ENCODE peak calls at places on chromosome 18, in four cellular contexts. One of them, this sample, is unnamed.

GRCh38 chr18:32714571-32715148 is 58.2 kb downstream of the KLHL14 start:
- DNase-seq in cardiac fibroblast: peak
- DNase-seq in osteoblast: no peak
- DNase-seq in AG10803: peak
- DNase-seq in this sample: peak

GRCh38 chr18:10453885-10454772 is at the start of gene APCDD1:
- DNase-seq in cardiac fibroblast: no peak
- DNase-seq in osteoblast: no peak
- DNase-seq in AG10803: no peak
- DNase-seq in this sample: no peak

GRCh38 chr18:45715212-45715780 is 8.7 kb upstream of the SLC14A1 start:
- DNase-seq in cardiac fibroblast: no peak
- DNase-seq in osteoblast: no peak
- DNase-seq in AG10803: no peak
- DNase-seq in this sample: no peak

GRCh38 chr18:3450358-3451107 is 561 bp downstream of the TGIF1 start:
- DNase-seq in cardiac fibroblast: peak
- DNase-seq in osteoblast: peak
- DNase-seq in AG10803: peak
- DNase-seq in this sample: peak

GRCh38 chr18:37161491-37161890 is 332.6 kb downstream of the KIAA1328 start:
- DNase-seq in cardiac fibroblast: no peak
- DNase-seq in osteoblast: no peak
- DNase-seq in AG10803: no peak
- DNase-seq in this sample: no peak

GRCh38 chr18:79736846-79737245 is 57.2 kb downstream of the CTDP1 start:
- DNase-seq in cardiac fibroblast: no peak
- DNase-seq in osteoblast: no peak
- DNase-seq in AG10803: no peak
- DNase-seq in this sample: no peak

GRCh38 chr18:63850010-63850409 is 37.5 kb upstream of the SERPINB2 start:
- DNase-seq in cardiac fibroblast: peak
- DNase-seq in osteoblast: no peak
- DNase-seq in AG10803: peak
- DNase-seq in this sample: peak

GRCh38 chr18:35463050-35463449 is 34.7 kb downstream of the INO80C start:
- DNase-seq in cardiac fibroblast: peak
- DNase-seq in osteoblast: no peak
- DNase-seq in AG10803: no peak
- DNase-seq in this sample: no peak

GRCh38 chr18:32711862-32712261 is 61.0 kb downstream of the KLHL14 start:
- DNase-seq in cardiac fibroblast: no peak
- DNase-seq in osteoblast: no peak
- DNase-seq in AG10803: no peak
- DNase-seq in this sample: no peak

GRCh38 chr18:3454365-3455089 is 4.6 kb downstream of the TGIF1 start:
- DNase-seq in cardiac fibroblast: peak
- DNase-seq in osteoblast: no peak
- DNase-seq in AG10803: peak
- DNase-seq in this sample: peak

GRCh38 chr18:54117853-54118773 is 106.4 kb downstream of the MBD2 start:
- DNase-seq in cardiac fibroblast: no peak
- DNase-seq in osteoblast: no peak
- DNase-seq in AG10803: peak
- DNase-seq in this sample: no peak

GRCh38 chr18:56861244-56861643 is 210.1 kb downstream of the WDR7 start:
- DNase-seq in cardiac fibroblast: no peak
- DNase-seq in osteoblast: no peak
- DNase-seq in AG10803: no peak
- DNase-seq in this sample: no peak

GRCh38 chr18:44458777-44459176 is 221.9 kb upstream of the SETBP1 start:
- DNase-seq in cardiac fibroblast: peak
- DNase-seq in osteoblast: peak
- DNase-seq in AG10803: peak
- DNase-seq in this sample: no peak

GRCh38 chr18:23585897-23586248 is 433 bp downstream of the NPC1 start:
- DNase-seq in cardiac fibroblast: no peak
- DNase-seq in osteoblast: peak
- DNase-seq in AG10803: no peak
- DNase-seq in this sample: no peak

GRCh38 chr18:32550958-32551357 is 80.3 kb upstream of the GAREM1 start:
- DNase-seq in cardiac fibroblast: no peak
- DNase-seq in osteoblast: no peak
- DNase-seq in AG10803: no peak
- DNase-seq in this sample: no peak

GRCh38 chr18:79948719-79949411 is 2.6 kb downstream of the SLC66A2 start:
- DNase-seq in cardiac fibroblast: no peak
- DNase-seq in osteoblast: no peak
- DNase-seq in AG10803: no peak
- DNase-seq in this sample: no peak

GRCh38 chr18:62249478-62250097 is 62.5 kb downstream of the RELCH start:
- DNase-seq in cardiac fibroblast: peak
- DNase-seq in osteoblast: peak
- DNase-seq in AG10803: peak
- DNase-seq in this sample: peak

GRCh38 chr18:80154293-80154692 is 45.2 kb downstream of the ADNP2 start:
- DNase-seq in cardiac fibroblast: peak
- DNase-seq in osteoblast: peak
- DNase-seq in AG10803: no peak
- DNase-seq in this sample: peak

GRCh38 chr18:60668583-60668982 is 296.0 kb upstream of the MC4R start:
- DNase-seq in cardiac fibroblast: no peak
- DNase-seq in osteoblast: peak
- DNase-seq in AG10803: no peak
- DNase-seq in this sample: no peak

GRCh38 chr18:45628979-45629958 is 14.0 kb downstream of the SLC14A2 start:
- DNase-seq in cardiac fibroblast: peak
- DNase-seq in osteoblast: peak
- DNase-seq in AG10803: peak
- DNase-seq in this sample: no peak

DNA sequence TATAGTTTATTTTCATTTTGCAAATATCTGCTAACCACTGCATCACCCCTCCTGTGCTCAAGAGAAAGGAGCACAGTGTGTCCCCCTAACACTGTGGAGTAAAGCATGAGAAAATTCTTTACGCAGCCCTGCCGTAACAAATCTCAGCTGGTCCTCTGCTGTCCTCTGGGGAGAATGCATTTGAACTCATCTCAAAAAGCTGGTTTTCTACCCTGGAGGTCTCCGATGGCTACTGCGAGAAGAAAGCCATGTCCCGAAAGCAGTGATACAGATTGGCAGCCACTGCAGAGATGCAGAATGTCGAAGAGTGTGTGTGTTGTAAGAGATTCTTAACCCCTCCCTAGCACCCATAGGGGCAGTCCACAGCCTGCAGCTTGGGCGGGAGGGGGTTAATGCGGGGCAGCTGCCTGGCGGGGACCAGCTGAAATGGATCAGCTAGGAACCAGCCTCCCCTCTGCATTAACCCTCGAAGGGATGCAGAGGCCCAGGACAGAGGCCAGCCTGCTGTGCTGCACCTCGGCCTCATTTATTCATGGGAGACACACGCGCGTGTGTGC is 236.0 kb downstream of the ZNF516 start:
- DNase-seq in cardiac fibroblast: no peak
- DNase-seq in osteoblast: no peak
- DNase-seq in AG10803: no peak
- DNase-seq in this sample: no peak
- TF ChIP-seq CTCF in cardiac fibroblast: no peak
- TF ChIP-seq CTCF in osteoblast: no peak
- TF ChIP-seq CTCF in AG10803: no peak
- TF ChIP-seq CTCF in this sample: no peak

GRCh38 chr18:28109781-28110460 is 67.0 kb downstream of the CDH2 start:
- DNase-seq in cardiac fibroblast: peak
- DNase-seq in osteoblast: no peak
- DNase-seq in AG10803: peak
- DNase-seq in this sample: no peak

GRCh38 chr18:28114472-28114871 is 62.5 kb downstream of the CDH2 start:
- DNase-seq in cardiac fibroblast: peak
- DNase-seq in osteoblast: no peak
- DNase-seq in AG10803: peak
- DNase-seq in this sample: no peak

GRCh38 chr18:28113271-28114023 is 63.5 kb downstream of the CDH2 start:
- DNase-seq in cardiac fibroblast: peak
- DNase-seq in osteoblast: no peak
- DNase-seq in AG10803: no peak
- DNase-seq in this sample: no peak

GRCh38 chr18:28110924-28111323 is 66.0 kb downstream of the CDH2 start:
- DNase-seq in cardiac fibroblast: no peak
- DNase-seq in osteoblast: no peak
- DNase-seq in AG10803: no peak
- DNase-seq in this sample: no peak

GRCh38 chr18:28112056-28112470 is 64.9 kb downstream of the CDH2 start:
- DNase-seq in cardiac fibroblast: peak
- DNase-seq in osteoblast: no peak
- DNase-seq in AG10803: peak
- DNase-seq in this sample: no peak
- H3K4me3 ChIP-seq in cardiac fibroblast: no peak
- H3K4me3 ChIP-seq in osteoblast: peak
- H3K4me3 ChIP-seq in AG10803: peak
- H3K4me3 ChIP-seq in this sample: no peak

GRCh38 chr18:48605408-48605845 is 66.6 kb downstream of the CTIF start:
- DNase-seq in cardiac fibroblast: peak
- DNase-seq in osteoblast: no peak
- DNase-seq in AG10803: no peak
- DNase-seq in this sample: peak
- TF ChIP-seq CTCF in cardiac fibroblast: peak
- TF ChIP-seq CTCF in osteoblast: peak
- TF ChIP-seq CTCF in AG10803: no peak
- TF ChIP-seq CTCF in this sample: peak

DNA sequence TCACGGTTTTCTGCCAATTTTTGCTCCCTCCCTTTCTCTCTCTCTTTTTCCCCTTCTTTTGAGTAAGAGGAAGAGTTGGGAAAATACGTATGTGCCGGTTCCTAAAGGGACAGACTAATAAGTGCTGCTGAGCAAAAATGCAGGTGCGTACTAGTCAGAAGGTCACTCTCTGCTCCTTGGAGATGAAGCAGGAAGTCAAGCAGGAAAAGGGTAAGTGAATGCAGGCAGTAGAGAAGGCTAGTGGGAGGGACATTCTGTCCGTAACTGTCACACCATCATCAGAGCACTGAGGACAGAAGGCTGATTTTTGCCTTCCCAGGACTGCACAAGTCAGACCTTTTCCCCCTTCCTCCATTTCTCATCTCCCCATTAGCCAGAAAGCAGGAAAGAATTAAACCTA is 105.7 kb downstream of the CDH2 start:
- DNase-seq in cardiac fibroblast: no peak
- DNase-seq in osteoblast: no peak
- DNase-seq in AG10803: no peak
- DNase-seq in this sample: no peak
- H3K4me3 ChIP-seq in cardiac fibroblast: no peak
- H3K4me3 ChIP-seq in osteoblast: no peak
- H3K4me3 ChIP-seq in AG10803: no peak
- H3K4me3 ChIP-seq in this sample: no peak

GRCh38 chr18:26960901-26961300 is 95.4 kb upstream of the AQP4 start:
- DNase-seq in cardiac fibroblast: peak
- DNase-seq in osteoblast: no peak
- DNase-seq in AG10803: no peak
- DNase-seq in this sample: no peak

GRCh38 chr18:26965206-26965605 is 99.7 kb upstream of the AQP4 start:
- DNase-seq in cardiac fibroblast: no peak
- DNase-seq in osteoblast: no peak
- DNase-seq in AG10803: no peak
- DNase-seq in this sample: no peak

GRCh38 chr18:26961805-26962204 is 96.3 kb upstream of the AQP4 start:
- DNase-seq in cardiac fibroblast: no peak
- DNase-seq in osteoblast: no peak
- DNase-seq in AG10803: no peak
- DNase-seq in this sample: no peak

DNA sequence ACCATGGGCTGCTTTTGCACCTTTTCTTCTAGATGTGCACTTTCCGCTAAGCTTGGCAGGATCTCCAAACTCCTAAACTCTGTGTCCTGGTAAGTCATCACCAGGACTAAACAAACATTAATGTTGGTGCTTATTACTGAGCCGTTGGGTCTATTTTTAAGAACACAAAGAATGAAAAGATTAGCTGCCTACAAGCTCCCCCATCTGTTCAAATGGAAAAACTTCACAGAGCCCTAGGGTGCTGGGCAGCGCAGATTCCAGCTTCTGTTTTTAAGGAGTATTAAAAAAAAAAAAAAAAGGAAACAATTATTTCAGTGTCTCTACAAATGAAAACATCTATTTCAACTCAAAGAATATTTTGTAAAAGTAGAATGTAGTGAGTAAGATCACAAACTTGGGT is 97.8 kb upstream of the AQP4 start:
- DNase-seq in cardiac fibroblast: peak
- DNase-seq in osteoblast: no peak
- DNase-seq in AG10803: no peak
- DNase-seq in this sample: no peak
- TF ChIP-seq CTCF in cardiac fibroblast: no peak
- TF ChIP-seq CTCF in osteoblast: no peak
- TF ChIP-seq CTCF in AG10803: no peak
- TF ChIP-seq CTCF in this sample: no peak

GRCh38 chr18:58911766-58912165 is 47.1 kb downstream of the ZNF532 start:
- DNase-seq in cardiac fibroblast: peak
- DNase-seq in osteoblast: no peak
- DNase-seq in AG10803: no peak
- DNase-seq in this sample: peak
- H3K4me3 ChIP-seq in cardiac fibroblast: peak
- H3K4me3 ChIP-seq in osteoblast: no peak
- H3K4me3 ChIP-seq in AG10803: no peak
- H3K4me3 ChIP-seq in this sample: no peak

DNA sequence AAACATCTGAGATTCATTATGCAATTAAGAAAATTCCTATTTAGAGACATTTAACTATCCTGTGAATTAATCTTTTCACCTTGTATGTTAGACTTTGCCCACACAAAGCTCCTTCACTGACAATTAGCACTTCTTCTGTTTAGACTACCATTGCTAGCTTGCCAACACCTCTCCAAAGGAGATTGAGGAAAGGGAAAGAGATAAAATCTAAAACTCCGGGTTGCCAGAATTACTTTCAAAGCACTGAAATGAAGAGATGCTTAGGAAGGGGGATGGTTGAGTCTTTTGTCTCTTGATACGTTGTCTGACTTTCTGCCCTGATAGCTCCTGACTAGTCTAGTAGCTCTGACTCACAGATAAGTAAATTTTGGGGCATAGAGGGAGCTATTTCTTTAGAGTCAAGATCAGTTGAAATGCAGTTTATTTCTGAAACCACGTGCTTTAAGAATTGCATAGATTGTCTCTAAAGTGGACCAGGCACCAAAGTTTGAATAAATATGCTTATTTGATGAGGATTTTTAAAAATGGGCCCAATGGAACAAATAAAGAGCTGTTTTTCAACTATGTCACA is 74.1 kb upstream of the DSEL start:
- DNase-seq in cardiac fibroblast: peak
- DNase-seq in osteoblast: no peak
- DNase-seq in AG10803: peak
- DNase-seq in this sample: no peak
- TF ChIP-seq CTCF in cardiac fibroblast: peak
- TF ChIP-seq CTCF in osteoblast: peak
- TF ChIP-seq CTCF in AG10803: no peak
- TF ChIP-seq CTCF in this sample: no peak